ENCODE peak calls at places on chromosomes 2 and 18, in seven cellular contexts. One of them, this sample, is unnamed.

GRCh38 chr2:169824373-169825333 is at the start of gene METTL5:
- DNase-seq in GM13977: peak
- DNase-seq in thyroid gland: peak
- DNase-seq in Caki2: peak
- DNase-seq in stimulated activated CD4-positive, alpha-beta T cell treated with anti-CD3 and anti-CD28 coated beads, Interleukin-12 subunit alpha, Interleukin-12 subunit beta, amount 100 ng/mL, for 48 hours: peak
- DNase-seq in activated T-cell treated with anti-CD3 and anti-CD28 coated beads for 1 hour: peak
- DNase-seq in SJSA1: peak
- DNase-seq in this sample: no peak

GRCh38 chr2:137535897-137536296 is 428.4 kb upstream of the HNMT start:
- DNase-seq in GM13977: no peak
- DNase-seq in thyroid gland: no peak
- DNase-seq in Caki2: no peak
- DNase-seq in activated T-cell treated with anti-CD3 and anti-CD28 coated beads for 1 hour: no peak
- DNase-seq in SJSA1: no peak
- DNase-seq in stimulated activated CD4-positive, alpha-beta T cell treated with anti-CD3 and anti-CD28 coated beads, Interleukin-12 subunit alpha, Interleukin-12 subunit beta, amount 100 ng/mL, for 48 hours: no peak
- DNase-seq in this sample: no peak

GRCh38 chr2:37457401-37457901 is 113.0 kb downstream of the QPCT start:
- DNase-seq in activated T-cell treated with anti-CD3 and anti-CD28 coated beads for 1 hour: no peak
- DNase-seq in SJSA1: no peak
- DNase-seq in Caki2: no peak
- DNase-seq in stimulated activated CD4-positive, alpha-beta T cell treated with anti-CD3 and anti-CD28 coated beads, Interleukin-12 subunit alpha, Interleukin-12 subunit beta, amount 100 ng/mL, for 48 hours: no peak
- DNase-seq in thyroid gland: no peak
- DNase-seq in GM13977: no peak
- DNase-seq in this sample: no peak

GRCh38 chr18:5068856-5069255 is 128.2 kb downstream of the AKAIN1 start:
- DNase-seq in activated T-cell treated with anti-CD3 and anti-CD28 coated beads for 1 hour: no peak
- DNase-seq in thyroid gland: no peak
- DNase-seq in SJSA1: no peak
- DNase-seq in GM13977: no peak
- DNase-seq in stimulated activated CD4-positive, alpha-beta T cell treated with anti-CD3 and anti-CD28 coated beads, Interleukin-12 subunit alpha, Interleukin-12 subunit beta, amount 100 ng/mL, for 48 hours: no peak
- DNase-seq in Caki2: no peak
- DNase-seq in this sample: no peak

GRCh38 chr2:209495855-209496585 is 72.2 kb downstream of the MAP2 start:
- DNase-seq in stimulated activated CD4-positive, alpha-beta T cell treated with anti-CD3 and anti-CD28 coated beads, Interleukin-12 subunit alpha, Interleukin-12 subunit beta, amount 100 ng/mL, for 48 hours: no peak
- DNase-seq in SJSA1: peak
- DNase-seq in Caki2: peak
- DNase-seq in activated T-cell treated with anti-CD3 and anti-CD28 coated beads for 1 hour: no peak
- DNase-seq in thyroid gland: peak
- DNase-seq in GM13977: no peak
- DNase-seq in this sample: peak

GRCh38 chr2:129460643-129461198 is 518.7 kb upstream of the RAB6C start:
- DNase-seq in Caki2: no peak
- DNase-seq in SJSA1: no peak
- DNase-seq in GM13977: no peak
- DNase-seq in thyroid gland: no peak
- DNase-seq in activated T-cell treated with anti-CD3 and anti-CD28 coated beads for 1 hour: no peak
- DNase-seq in stimulated activated CD4-positive, alpha-beta T cell treated with anti-CD3 and anti-CD28 coated beads, Interleukin-12 subunit alpha, Interleukin-12 subunit beta, amount 100 ng/mL, for 48 hours: no peak
- DNase-seq in this sample: no peak

GRCh38 chr2:55961318-55961911 is 37.8 kb upstream of the EFEMP1 start:
- DNase-seq in SJSA1: no peak
- DNase-seq in stimulated activated CD4-positive, alpha-beta T cell treated with anti-CD3 and anti-CD28 coated beads, Interleukin-12 subunit alpha, Interleukin-12 subunit beta, amount 100 ng/mL, for 48 hours: no peak
- DNase-seq in activated T-cell treated with anti-CD3 and anti-CD28 coated beads for 1 hour: no peak
- DNase-seq in Caki2: peak
- DNase-seq in GM13977: peak
- DNase-seq in thyroid gland: no peak
- DNase-seq in this sample: no peak

GRCh38 chr18:59006461-59007067 is 133.1 kb upstream of the SEC11C start:
- DNase-seq in GM13977: no peak
- DNase-seq in activated T-cell treated with anti-CD3 and anti-CD28 coated beads for 1 hour: no peak
- DNase-seq in SJSA1: no peak
- DNase-seq in stimulated activated CD4-positive, alpha-beta T cell treated with anti-CD3 and anti-CD28 coated beads, Interleukin-12 subunit alpha, Interleukin-12 subunit beta, amount 100 ng/mL, for 48 hours: no peak
- DNase-seq in Caki2: no peak
- DNase-seq in thyroid gland: no peak
- DNase-seq in this sample: no peak

GRCh38 chr18:62450546-62451395 is 72.1 kb upstream of the ZCCHC2 start:
- DNase-seq in SJSA1: peak
- DNase-seq in stimulated activated CD4-positive, alpha-beta T cell treated with anti-CD3 and anti-CD28 coated beads, Interleukin-12 subunit alpha, Interleukin-12 subunit beta, amount 100 ng/mL, for 48 hours: no peak
- DNase-seq in Caki2: peak
- DNase-seq in activated T-cell treated with anti-CD3 and anti-CD28 coated beads for 1 hour: no peak
- DNase-seq in GM13977: no peak
- DNase-seq in thyroid gland: peak
- DNase-seq in this sample: no peak

GRCh38 chr18:36757081-36757480 is 71.7 kb downstream of the TPGS2 start:
- DNase-seq in Caki2: peak
- DNase-seq in stimulated activated CD4-positive, alpha-beta T cell treated with anti-CD3 and anti-CD28 coated beads, Interleukin-12 subunit alpha, Interleukin-12 subunit beta, amount 100 ng/mL, for 48 hours: no peak
- DNase-seq in thyroid gland: no peak
- DNase-seq in SJSA1: no peak
- DNase-seq in GM13977: peak
- DNase-seq in activated T-cell treated with anti-CD3 and anti-CD28 coated beads for 1 hour: no peak
- DNase-seq in this sample: no peak

GRCh38 chr2:142270291-142270690 is 139.5 kb upstream of the LRP1B start:
- DNase-seq in thyroid gland: no peak
- DNase-seq in GM13977: no peak
- DNase-seq in activated T-cell treated with anti-CD3 and anti-CD28 coated beads for 1 hour: no peak
- DNase-seq in SJSA1: no peak
- DNase-seq in stimulated activated CD4-positive, alpha-beta T cell treated with anti-CD3 and anti-CD28 coated beads, Interleukin-12 subunit alpha, Interleukin-12 subunit beta, amount 100 ng/mL, for 48 hours: no peak
- DNase-seq in Caki2: no peak
- DNase-seq in this sample: no peak

GRCh38 chr2:64698668-64699444 is 45.1 kb upstream of the SERTAD2 start:
- DNase-seq in activated T-cell treated with anti-CD3 and anti-CD28 coated beads for 1 hour: no peak
- DNase-seq in Caki2: peak
- DNase-seq in stimulated activated CD4-positive, alpha-beta T cell treated with anti-CD3 and anti-CD28 coated beads, Interleukin-12 subunit alpha, Interleukin-12 subunit beta, amount 100 ng/mL, for 48 hours: no peak
- DNase-seq in thyroid gland: no peak
- DNase-seq in SJSA1: no peak
- DNase-seq in GM13977: peak
- DNase-seq in this sample: peak

GRCh38 chr18:3388980-3389379 is 61.0 kb upstream of the TGIF1 start:
- DNase-seq in Caki2: peak
- DNase-seq in GM13977: no peak
- DNase-seq in SJSA1: no peak
- DNase-seq in stimulated activated CD4-positive, alpha-beta T cell treated with anti-CD3 and anti-CD28 coated beads, Interleukin-12 subunit alpha, Interleukin-12 subunit beta, amount 100 ng/mL, for 48 hours: no peak
- DNase-seq in activated T-cell treated with anti-CD3 and anti-CD28 coated beads for 1 hour: no peak
- DNase-seq in thyroid gland: no peak
- DNase-seq in this sample: no peak

GRCh38 chr2:8203354-8203753 is 478.5 kb upstream of the ID2 start:
- DNase-seq in thyroid gland: no peak
- DNase-seq in GM13977: no peak
- DNase-seq in SJSA1: no peak
- DNase-seq in stimulated activated CD4-positive, alpha-beta T cell treated with anti-CD3 and anti-CD28 coated beads, Interleukin-12 subunit alpha, Interleukin-12 subunit beta, amount 100 ng/mL, for 48 hours: no peak
- DNase-seq in activated T-cell treated with anti-CD3 and anti-CD28 coated beads for 1 hour: no peak
- DNase-seq in Caki2: no peak
- DNase-seq in this sample: no peak

GRCh38 chr2:168181825-168182224 is 65.6 kb downstream of the STK39 start:
- DNase-seq in stimulated activated CD4-positive, alpha-beta T cell treated with anti-CD3 and anti-CD28 coated beads, Interleukin-12 subunit alpha, Interleukin-12 subunit beta, amount 100 ng/mL, for 48 hours: no peak
- DNase-seq in Caki2: no peak
- DNase-seq in SJSA1: no peak
- DNase-seq in activated T-cell treated with anti-CD3 and anti-CD28 coated beads for 1 hour: no peak
- DNase-seq in GM13977: no peak
- DNase-seq in thyroid gland: no peak
- DNase-seq in this sample: no peak

GRCh38 chr2:39225564-39225963 is 18.2 kb downstream of the CDKL4 start:
- DNase-seq in GM13977: no peak
- DNase-seq in stimulated activated CD4-positive, alpha-beta T cell treated with anti-CD3 and anti-CD28 coated beads, Interleukin-12 subunit alpha, Interleukin-12 subunit beta, amount 100 ng/mL, for 48 hours: no peak
- DNase-seq in SJSA1: no peak
- DNase-seq in thyroid gland: no peak
- DNase-seq in Caki2: no peak
- DNase-seq in activated T-cell treated with anti-CD3 and anti-CD28 coated beads for 1 hour: no peak
- DNase-seq in this sample: no peak

GRCh38 chr2:147792966-147793617 is 51.7 kb upstream of the ACVR2A start:
- DNase-seq in activated T-cell treated with anti-CD3 and anti-CD28 coated beads for 1 hour: no peak
- DNase-seq in thyroid gland: no peak
- DNase-seq in GM13977: no peak
- DNase-seq in stimulated activated CD4-positive, alpha-beta T cell treated with anti-CD3 and anti-CD28 coated beads, Interleukin-12 subunit alpha, Interleukin-12 subunit beta, amount 100 ng/mL, for 48 hours: no peak
- DNase-seq in Caki2: no peak
- DNase-seq in SJSA1: no peak
- DNase-seq in this sample: no peak

GRCh38 chr2:10032746-10033105 is 10.6 kb upstream of the KLF11 start:
- DNase-seq in thyroid gland: no peak
- DNase-seq in SJSA1: no peak
- DNase-seq in Caki2: no peak
- DNase-seq in stimulated activated CD4-positive, alpha-beta T cell treated with anti-CD3 and anti-CD28 coated beads, Interleukin-12 subunit alpha, Interleukin-12 subunit beta, amount 100 ng/mL, for 48 hours: no peak
- DNase-seq in activated T-cell treated with anti-CD3 and anti-CD28 coated beads for 1 hour: no peak
- DNase-seq in GM13977: no peak
- DNase-seq in this sample: no peak

GRCh38 chr2:111912547-111912946 is 14.1 kb downstream of the MERTK start:
- DNase-seq in activated T-cell treated with anti-CD3 and anti-CD28 coated beads for 1 hour: no peak
- DNase-seq in stimulated activated CD4-positive, alpha-beta T cell treated with anti-CD3 and anti-CD28 coated beads, Interleukin-12 subunit alpha, Interleukin-12 subunit beta, amount 100 ng/mL, for 48 hours: no peak
- DNase-seq in GM13977: no peak
- DNase-seq in thyroid gland: peak
- DNase-seq in Caki2: no peak
- DNase-seq in SJSA1: no peak
- DNase-seq in this sample: no peak

GRCh38 chr18:66316708-66317107 is 287.2 kb downstream of the CDH19 start:
- DNase-seq in GM13977: no peak
- DNase-seq in stimulated activated CD4-positive, alpha-beta T cell treated with anti-CD3 and anti-CD28 coated beads, Interleukin-12 subunit alpha, Interleukin-12 subunit beta, amount 100 ng/mL, for 48 hours: no peak
- DNase-seq in thyroid gland: no peak
- DNase-seq in activated T-cell treated with anti-CD3 and anti-CD28 coated beads for 1 hour: no peak
- DNase-seq in SJSA1: no peak
- DNase-seq in Caki2: no peak
- DNase-seq in this sample: no peak

GRCh38 chr18:12336251-12336650 is 28.2 kb downstream of the TUBB6 start:
- DNase-seq in Caki2: peak
- DNase-seq in SJSA1: no peak
- DNase-seq in activated T-cell treated with anti-CD3 and anti-CD28 coated beads for 1 hour: no peak
- DNase-seq in stimulated activated CD4-positive, alpha-beta T cell treated with anti-CD3 and anti-CD28 coated beads, Interleukin-12 subunit alpha, Interleukin-12 subunit beta, amount 100 ng/mL, for 48 hours: no peak
- DNase-seq in thyroid gland: peak
- DNase-seq in GM13977: no peak
- DNase-seq in this sample: no peak

GRCh38 chr18:67468038-67468437 is 48.5 kb downstream of the DSEL start:
- DNase-seq in activated T-cell treated with anti-CD3 and anti-CD28 coated beads for 1 hour: no peak
- DNase-seq in Caki2: no peak
- DNase-seq in GM13977: no peak
- DNase-seq in SJSA1: no peak
- DNase-seq in stimulated activated CD4-positive, alpha-beta T cell treated with anti-CD3 and anti-CD28 coated beads, Interleukin-12 subunit alpha, Interleukin-12 subunit beta, amount 100 ng/mL, for 48 hours: no peak
- DNase-seq in thyroid gland: no peak
- DNase-seq in this sample: no peak

GRCh38 chr2:28753043-28753683 is 1.5 kb downstream of the PPP1CB start:
- DNase-seq in stimulated activated CD4-positive, alpha-beta T cell treated with anti-CD3 and anti-CD28 coated beads, Interleukin-12 subunit alpha, Interleukin-12 subunit beta, amount 100 ng/mL, for 48 hours: no peak
- DNase-seq in activated T-cell treated with anti-CD3 and anti-CD28 coated beads for 1 hour: peak
- DNase-seq in thyroid gland: peak
- DNase-seq in SJSA1: peak
- DNase-seq in Caki2: peak
- DNase-seq in GM13977: peak
- DNase-seq in this sample: no peak

GRCh38 chr18:75531212-75531850 is 103.8 kb upstream of the SMIM21 start:
- DNase-seq in thyroid gland: no peak
- DNase-seq in Caki2: no peak
- DNase-seq in stimulated activated CD4-positive, alpha-beta T cell treated with anti-CD3 and anti-CD28 coated beads, Interleukin-12 subunit alpha, Interleukin-12 subunit beta, amount 100 ng/mL, for 48 hours: no peak
- DNase-seq in activated T-cell treated with anti-CD3 and anti-CD28 coated beads for 1 hour: no peak
- DNase-seq in SJSA1: no peak
- DNase-seq in GM13977: no peak
- DNase-seq in this sample: no peak

GRCh38 chr2:79857888-79858287 is 345.0 kb downstream of the CTNNA2 start:
- DNase-seq in GM13977: no peak
- DNase-seq in Caki2: no peak
- DNase-seq in thyroid gland: no peak
- DNase-seq in stimulated activated CD4-positive, alpha-beta T cell treated with anti-CD3 and anti-CD28 coated beads, Interleukin-12 subunit alpha, Interleukin-12 subunit beta, amount 100 ng/mL, for 48 hours: no peak
- DNase-seq in activated T-cell treated with anti-CD3 and anti-CD28 coated beads for 1 hour: no peak
- DNase-seq in SJSA1: no peak
- DNase-seq in this sample: no peak

GRCh38 chr18:22711381-22711717 is 221.8 kb upstream of the RBBP8 start:
- DNase-seq in thyroid gland: no peak
- DNase-seq in Caki2: peak
- DNase-seq in SJSA1: no peak
- DNase-seq in activated T-cell treated with anti-CD3 and anti-CD28 coated beads for 1 hour: no peak
- DNase-seq in stimulated activated CD4-positive, alpha-beta T cell treated with anti-CD3 and anti-CD28 coated beads, Interleukin-12 subunit alpha, Interleukin-12 subunit beta, amount 100 ng/mL, for 48 hours: no peak
- DNase-seq in GM13977: no peak
- DNase-seq in this sample: no peak

GRCh38 chr2:210954508-210954907 is 398.1 kb downstream of the CPS1 start:
- DNase-seq in stimulated activated CD4-positive, alpha-beta T cell treated with anti-CD3 and anti-CD28 coated beads, Interleukin-12 subunit alpha, Interleukin-12 subunit beta, amount 100 ng/mL, for 48 hours: no peak
- DNase-seq in Caki2: no peak
- DNase-seq in SJSA1: no peak
- DNase-seq in GM13977: no peak
- DNase-seq in thyroid gland: no peak
- DNase-seq in activated T-cell treated with anti-CD3 and anti-CD28 coated beads for 1 hour: no peak
- DNase-seq in this sample: no peak

GRCh38 chr2:181077128-181077709 is 96.8 kb downstream of the UBE2E3 start:
- DNase-seq in SJSA1: no peak
- DNase-seq in activated T-cell treated with anti-CD3 and anti-CD28 coated beads for 1 hour: no peak
- DNase-seq in thyroid gland: no peak
- DNase-seq in Caki2: peak
- DNase-seq in GM13977: peak
- DNase-seq in stimulated activated CD4-positive, alpha-beta T cell treated with anti-CD3 and anti-CD28 coated beads, Interleukin-12 subunit alpha, Interleukin-12 subunit beta, amount 100 ng/mL, for 48 hours: no peak
- DNase-seq in this sample: no peak

GRCh38 chr2:171436307-171436706 is 2.3 kb downstream of the DCAF17 start:
- DNase-seq in activated T-cell treated with anti-CD3 and anti-CD28 coated beads for 1 hour: no peak
- DNase-seq in stimulated activated CD4-positive, alpha-beta T cell treated with anti-CD3 and anti-CD28 coated beads, Interleukin-12 subunit alpha, Interleukin-12 subunit beta, amount 100 ng/mL, for 48 hours: no peak
- DNase-seq in GM13977: no peak
- DNase-seq in thyroid gland: no peak
- DNase-seq in Caki2: peak
- DNase-seq in SJSA1: no peak
- DNase-seq in this sample: peak

GRCh38 chr2:54675738-54676137 is 47.7 kb upstream of the EML6 start:
- DNase-seq in Caki2: no peak
- DNase-seq in stimulated activated CD4-positive, alpha-beta T cell treated with anti-CD3 and anti-CD28 coated beads, Interleukin-12 subunit alpha, Interleukin-12 subunit beta, amount 100 ng/mL, for 48 hours: no peak
- DNase-seq in SJSA1: no peak
- DNase-seq in thyroid gland: peak
- DNase-seq in GM13977: no peak
- DNase-seq in activated T-cell treated with anti-CD3 and anti-CD28 coated beads for 1 hour: no peak
- DNase-seq in this sample: no peak

GRCh38 chr2:151943461-151943860 is 115.2 kb upstream of the ARL5A start:
- DNase-seq in GM13977: no peak
- DNase-seq in SJSA1: no peak
- DNase-seq in thyroid gland: no peak
- DNase-seq in stimulated activated CD4-positive, alpha-beta T cell treated with anti-CD3 and anti-CD28 coated beads, Interleukin-12 subunit alpha, Interleukin-12 subunit beta, amount 100 ng/mL, for 48 hours: no peak
- DNase-seq in Caki2: no peak
- DNase-seq in activated T-cell treated with anti-CD3 and anti-CD28 coated beads for 1 hour: no peak
- DNase-seq in this sample: peak

GRCh38 chr2:25324251-25324650 is 17.5 kb downstream of the DNMT3A start:
- DNase-seq in GM13977: no peak
- DNase-seq in thyroid gland: no peak
- DNase-seq in activated T-cell treated with anti-CD3 and anti-CD28 coated beads for 1 hour: no peak
- DNase-seq in SJSA1: no peak
- DNase-seq in Caki2: no peak
- DNase-seq in stimulated activated CD4-positive, alpha-beta T cell treated with anti-CD3 and anti-CD28 coated beads, Interleukin-12 subunit alpha, Interleukin-12 subunit beta, amount 100 ng/mL, for 48 hours: no peak
- DNase-seq in this sample: no peak

GRCh38 chr2:190858817-190859216 is 21.8 kb upstream of the GLS start:
- DNase-seq in thyroid gland: no peak
- DNase-seq in Caki2: peak
- DNase-seq in activated T-cell treated with anti-CD3 and anti-CD28 coated beads for 1 hour: no peak
- DNase-seq in SJSA1: peak
- DNase-seq in stimulated activated CD4-positive, alpha-beta T cell treated with anti-CD3 and anti-CD28 coated beads, Interleukin-12 subunit alpha, Interleukin-12 subunit beta, amount 100 ng/mL, for 48 hours: no peak
- DNase-seq in GM13977: no peak
- DNase-seq in this sample: no peak

GRCh38 chr2:234091883-234092282 is 41.4 kb downstream of the SPP2 start:
- DNase-seq in SJSA1: no peak
- DNase-seq in stimulated activated CD4-positive, alpha-beta T cell treated with anti-CD3 and anti-CD28 coated beads, Interleukin-12 subunit alpha, Interleukin-12 subunit beta, amount 100 ng/mL, for 48 hours: no peak
- DNase-seq in Caki2: no peak
- DNase-seq in thyroid gland: no peak
- DNase-seq in GM13977: no peak
- DNase-seq in activated T-cell treated with anti-CD3 and anti-CD28 coated beads for 1 hour: no peak
- DNase-seq in this sample: no peak

GRCh38 chr2:98698896-98699295 is 32.0 kb downstream of the MGAT4A start:
- DNase-seq in GM13977: no peak
- DNase-seq in Caki2: no peak
- DNase-seq in stimulated activated CD4-positive, alpha-beta T cell treated with anti-CD3 and anti-CD28 coated beads, Interleukin-12 subunit alpha, Interleukin-12 subunit beta, amount 100 ng/mL, for 48 hours: no peak
- DNase-seq in SJSA1: no peak
- DNase-seq in activated T-cell treated with anti-CD3 and anti-CD28 coated beads for 1 hour: no peak
- DNase-seq in thyroid gland: no peak
- DNase-seq in this sample: no peak

GRCh38 chr2:222733846-222734689 is 62.6 kb downstream of the MOGAT1 start:
- DNase-seq in stimulated activated CD4-positive, alpha-beta T cell treated with anti-CD3 and anti-CD28 coated beads, Interleukin-12 subunit alpha, Interleukin-12 subunit beta, amount 100 ng/mL, for 48 hours: no peak
- DNase-seq in activated T-cell treated with anti-CD3 and anti-CD28 coated beads for 1 hour: no peak
- DNase-seq in Caki2: no peak
- DNase-seq in SJSA1: no peak
- DNase-seq in GM13977: no peak
- DNase-seq in thyroid gland: no peak
- DNase-seq in this sample: no peak

GRCh38 chr2:130877258-130877657 is 40.5 kb downstream of the ARHGEF4 start:
- DNase-seq in GM13977: no peak
- DNase-seq in activated T-cell treated with anti-CD3 and anti-CD28 coated beads for 1 hour: no peak
- DNase-seq in Caki2: no peak
- DNase-seq in SJSA1: no peak
- DNase-seq in stimulated activated CD4-positive, alpha-beta T cell treated with anti-CD3 and anti-CD28 coated beads, Interleukin-12 subunit alpha, Interleukin-12 subunit beta, amount 100 ng/mL, for 48 hours: no peak
- DNase-seq in thyroid gland: no peak
- DNase-seq in this sample: peak

GRCh38 chr2:235511187-235511661 is 17.4 kb downstream of the AGAP1 start:
- DNase-seq in stimulated activated CD4-positive, alpha-beta T cell treated with anti-CD3 and anti-CD28 coated beads, Interleukin-12 subunit alpha, Interleukin-12 subunit beta, amount 100 ng/mL, for 48 hours: no peak
- DNase-seq in GM13977: no peak
- DNase-seq in activated T-cell treated with anti-CD3 and anti-CD28 coated beads for 1 hour: no peak
- DNase-seq in thyroid gland: peak
- DNase-seq in SJSA1: no peak
- DNase-seq in Caki2: peak
- DNase-seq in this sample: peak

This sample was measured in keratinocyte.